ENCODE peak calls at places on chromosome 12, in six cellular contexts. G, R, M, E, W and Z are unnamed samples.

GRCh38 chr12:76879710-76880025 is 849 bp upstream of the CSRP2 start:
- DNase-seq in G (no peak), R (no peak), M (no peak), E (no peak), W (no peak), Z (peak)

GRCh38 chr12:50581226-50582184 is 76.7 kb downstream of the DIP2B start:
- DNase-seq in G (no peak), R (peak), M (no peak), E (no peak), W (peak), Z (no peak)

GRCh38 chr12:104604995-104605675 is 148.4 kb downstream of the CHST11 start:
- DNase-seq in G (no peak), R (no peak), M (no peak), E (no peak), W (no peak), Z (no peak)

GRCh38 chr12:91072931-91073330 is 15.1 kb upstream of the KERA start:
- DNase-seq in G (no peak), R (no peak), M (no peak), E (no peak), W (no peak), Z (no peak)

GRCh38 chr12:113019045-113019444 is 37.5 kb upstream of the DTX1 start:
- DNase-seq in G (no peak), R (peak), M (no peak), E (no peak), W (peak), Z (no peak)

GRCh38 chr12:132638541-132639408 is 20.2 kb downstream of the P2RX2 start:
- DNase-seq in G (no peak), R (peak), M (no peak), E (no peak), W (peak), Z (no peak)

GRCh38 chr12:49703647-49704137 is 3.5 kb downstream of the FMNL3 start:
- DNase-seq in G (peak), R (peak), M (peak), E (no peak), W (peak), Z (no peak)

GRCh38 chr12:109944975-109945374 is 44.9 kb downstream of the TCHP start:
- DNase-seq in G (peak), R (peak), M (no peak), E (no peak), W (peak), Z (no peak)

GRCh38 chr12:103785243-103786031 is 55.6 kb downstream of the NT5DC3 start:
- DNase-seq in G (no peak), R (no peak), M (no peak), E (no peak), W (no peak), Z (no peak)

GRCh38 chr12:67909091-67909531 is 80.1 kb upstream of the IFNG-AS1 start:
- DNase-seq in G (no peak), R (peak), M (no peak), E (no peak), W (peak), Z (no peak)

GRCh38 chr12:100267603-100268281 is 765 bp downstream of the SCYL2 start:
- DNase-seq in G (peak), R (peak), M (no peak), E (peak), W (peak), Z (peak)

GRCh38 chr12:66044731-66045130 is 85.8 kb downstream of the LLPH start:
- DNase-seq in G (no peak), R (no peak), M (no peak), E (no peak), W (peak), Z (no peak)

GRCh38 chr12:27236498-27236897 is 7.6 kb upstream of the STK38L start:
- DNase-seq in G (peak), R (peak), M (no peak), E (peak), W (peak), Z (no peak)

GRCh38 chr12:14948672-14949071 is 10.3 kb upstream of the ERP27 start:
- DNase-seq in G (no peak), R (peak), M (peak), E (peak), W (peak), Z (no peak)

GRCh38 chr12:9897524-9897923 is 16.2 kb downstream of the KLRF2 start:
- DNase-seq in G (no peak), R (no peak), M (no peak), E (no peak), W (no peak), Z (no peak)

GRCh38 chr12:1812650-1813302 is 7.6 kb upstream of the LRTM2 start:
- DNase-seq in G (peak), R (peak), M (no peak), E (no peak), W (peak), Z (no peak)

GRCh38 chr12:115898670-115899069 is 378.8 kb downstream of the MED13L start:
- DNase-seq in G (no peak), R (no peak), M (no peak), E (no peak), W (no peak), Z (no peak)
- TF ChIP-seq CTCF in G (no peak), R (no peak), M (no peak), E (no peak), W (no peak), Z (no peak)

GRCh38 chr12:52942914-52943207 is 6.1 kb upstream of the KRT18 start:
- DNase-seq in G (no peak), R (no peak), M (no peak), E (no peak), W (no peak), Z (no peak)
- TF ChIP-seq CTCF in G (no peak), R (no peak), M (no peak), E (no peak), W (no peak), Z (no peak)

GRCh38 chr12:107134558-107134957 is 41.2 kb upstream of the CRY1 start:
- DNase-seq in G (no peak), R (no peak), M (no peak), E (no peak), W (peak), Z (no peak)
- TF ChIP-seq CTCF in G (no peak), R (no peak), M (peak), E (no peak), W (peak), Z (peak)

GRCh38 chr12:54025507-54026393 is 2.5 kb upstream of the HOXC6 start:
- DNase-seq in G (no peak), R (no peak), M (no peak), E (no peak), W (no peak), Z (no peak)
- TF ChIP-seq CTCF in G (no peak), R (no peak), M (no peak), E (no peak), W (no peak), Z (no peak)

DNA sequence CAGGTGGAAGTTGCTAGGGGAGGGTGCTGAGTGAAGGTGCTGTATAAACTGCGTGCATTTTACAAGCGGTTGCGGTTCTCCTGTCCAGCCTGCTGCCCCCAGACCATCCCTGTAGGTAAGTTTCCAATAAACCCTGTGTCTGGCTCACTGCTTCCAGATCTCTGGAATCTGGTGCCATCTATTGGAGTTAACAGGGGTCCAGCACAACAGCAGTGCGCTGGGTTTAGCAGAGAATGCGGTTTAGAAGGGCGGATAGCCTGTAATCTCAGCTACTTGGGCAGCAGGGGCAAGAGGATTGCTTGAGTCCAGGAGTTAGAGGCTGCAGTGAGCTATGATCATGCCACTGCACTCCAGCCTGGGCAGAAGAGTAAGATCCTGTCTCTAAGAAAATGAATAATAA is 4.9 kb downstream of the AACS start:
- DNase-seq in G (no peak), R (no peak), M (no peak), E (no peak), W (no peak), Z (no peak)
- TF ChIP-seq CTCF in G (no peak), R (peak), M (no peak), E (no peak), W (no peak), Z (no peak)

GRCh38 chr12:43348221-43348620 is 203.8 kb downstream of the ADAMTS20 start:
- DNase-seq in G (no peak), R (no peak), M (no peak), E (no peak), W (no peak), Z (no peak)

GRCh38 chr12:43345023-43345422 is 207.0 kb downstream of the ADAMTS20 start:
- DNase-seq in G (no peak), R (no peak), M (no peak), E (no peak), W (no peak), Z (no peak)

GRCh38 chr12:43347026-43347425 is 205.0 kb downstream of the ADAMTS20 start:
- DNase-seq in G (no peak), R (no peak), M (no peak), E (no peak), W (no peak), Z (no peak)

GRCh38 chr12:43352001-43352400 is 200.0 kb downstream of the ADAMTS20 start:
- DNase-seq in G (no peak), R (no peak), M (no peak), E (no peak), W (no peak), Z (no peak)

GRCh38 chr12:43349863-43350262 is 202.1 kb downstream of the ADAMTS20 start:
- DNase-seq in G (no peak), R (no peak), M (no peak), E (no peak), W (peak), Z (no peak)
- TF ChIP-seq CTCF in G (no peak), R (peak), M (peak), E (no peak), W (peak), Z (peak)

GRCh38 chr12:84508325-84508861 is 404.2 kb downstream of the SLC6A15 start:
- DNase-seq in G (no peak), R (peak), M (no peak), E (peak), W (peak), Z (no peak)
- TF ChIP-seq CTCF in G (no peak), R (peak), M (no peak), E (no peak), W (peak), Z (peak)

GRCh38 chr12:11171953-11172675 is 1.1 kb downstream of the SMIM10L1 start:
- DNase-seq in G (no peak), R (peak), M (no peak), E (no peak), W (peak), Z (no peak)

GRCh38 chr12:11166300-11166699 is 4.7 kb upstream of the SMIM10L1 start:
- DNase-seq in G (no peak), R (no peak), M (no peak), E (no peak), W (no peak), Z (no peak)

GRCh38 chr12:11174022-11174421 is 3.0 kb downstream of the SMIM10L1 start:
- DNase-seq in G (no peak), R (peak), M (no peak), E (no peak), W (peak), Z (no peak)

GRCh38 chr12:11170810-11171144 is 217 bp upstream of the SMIM10L1 start:
- DNase-seq in G (no peak), R (no peak), M (no peak), E (no peak), W (no peak), Z (no peak)

DNA sequence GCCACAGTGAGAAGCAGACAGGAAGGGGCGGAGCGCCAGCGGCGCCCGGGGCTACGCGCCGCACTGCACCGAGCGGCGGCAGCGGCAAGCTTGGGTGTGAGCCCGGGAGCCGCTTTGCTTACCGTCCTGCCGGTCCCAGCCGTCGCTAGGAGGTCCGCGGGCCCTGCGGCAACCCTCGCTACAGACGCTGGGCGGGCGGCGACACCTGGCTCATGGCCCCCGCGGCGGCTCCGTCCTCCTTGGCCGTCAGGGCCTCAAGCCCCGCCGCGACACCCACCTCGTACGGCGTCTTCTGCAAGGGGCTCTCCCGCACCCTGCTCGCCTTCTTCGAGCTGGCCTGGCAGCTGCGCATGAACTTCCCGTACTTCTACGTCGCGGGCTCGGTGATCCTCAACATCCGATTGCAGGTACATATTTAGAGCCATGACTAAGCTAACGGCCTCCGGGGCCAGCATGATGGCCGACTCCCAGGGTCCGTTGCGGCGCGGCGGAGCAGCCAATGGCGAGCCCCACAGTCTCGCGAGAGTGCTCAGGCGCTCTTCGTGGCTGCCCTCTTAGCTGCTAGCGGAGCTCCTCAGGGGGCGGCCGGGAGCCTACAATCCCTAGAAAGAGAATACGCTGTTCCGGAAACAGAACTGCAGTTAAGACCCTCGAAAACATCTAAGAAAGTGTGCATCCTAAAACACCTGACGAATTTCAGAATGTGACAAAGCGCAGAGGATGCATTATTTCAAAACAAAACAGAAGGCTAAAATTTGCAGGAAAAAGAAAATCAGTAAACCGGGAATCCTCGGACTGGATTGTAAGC is at the start of gene SMIM10L1:
- DNase-seq in G (peak), R (peak), M (peak), E (peak), W (peak), Z (peak)
- TF ChIP-seq CTCF in G (no peak), R (peak), M (no peak), E (no peak), W (peak), Z (no peak)